ENCODE peak calls at places on chromosomes 1 and 21, in six cellular contexts. I is heart left ventricle, T is ovary, O is suprapubic skin, H is H1, E is transverse colon. W is an unnamed sample.

GRCh38 chr1:98467122-98467521 is 194.4 kb upstream of the SNX7 start:
- DNase-seq in I (no peak), T (no peak), O (no peak), H (no peak), E (no peak), W (no peak)

GRCh38 chr1:56771717-56772116 is 47.5 kb downstream of the FYB2 start:
- DNase-seq in I (no peak), T (no peak), O (no peak), H (no peak), E (no peak), W (no peak)

GRCh38 chr1:29739176-29739575 is 502.9 kb downstream of the PTPRU start:
- DNase-seq in I (no peak), T (no peak), O (no peak), H (no peak), E (no peak), W (no peak)

GRCh38 chr1:14954210-14954609 is 199.3 kb upstream of the TMEM51 start:
- DNase-seq in I (no peak), T (no peak), O (no peak), H (no peak), E (no peak), W (no peak)

GRCh38 chr1:180360333-180361075 is 130.4 kb downstream of the LHX4 start:
- DNase-seq in I (no peak), T (no peak), O (no peak), H (no peak), E (no peak), W (no peak)

GRCh38 chr1:54396280-54396903 is 9.8 kb downstream of the SSBP3 start:
- DNase-seq in I (peak; percentile 37), T (no peak), O (no peak), H (no peak), E (no peak), W (no peak)

GRCh38 chr1:54110991-54111390 is 41.8 kb downstream of the CDCP2 start:
- DNase-seq in I (peak; percentile 28), T (no peak), O (no peak), H (no peak), E (no peak), W (no peak)

GRCh38 chr21:31145271-31145801 is 107.1 kb upstream of the KRTAP19-8 start:
- DNase-seq in I (no peak), T (no peak), O (no peak), H (no peak), E (no peak), W (no peak)

GRCh38 chr1:20212685-20213331 is 26.5 kb upstream of the PLA2G2C start:
- DNase-seq in I (peak; percentile 83), T (peak; percentile 64), O (peak; percentile 71), H (peak; percentile 82), E (peak; percentile 81), W (peak; percentile 23)

GRCh38 chr1:31579374-31579773 is 3.1 kb downstream of the TINAGL1 start:
- DNase-seq in I (peak; percentile 74), T (peak; percentile 71), O (no peak), H (no peak), E (no peak), W (no peak)
- H3K4me3 ChIP-seq in I (peak overlapping the region; percentile 47), T (peak overlapping the region; percentile 11), O (peak overlapping the region; percentile 33), H (peak overlapping the region; percentile 26), E (no peak overlapping the region), W (peak overlapping the region; percentile 40)

GRCh38 chr1:37807555-37808368 is at the start of the genes C1orf122 and YRDC:
- DNase-seq in I (peak; percentile 97), T (peak; percentile 93), O (peak; percentile 96), H (peak; percentile 76), E (peak; percentile 96), W (peak; percentile 92)
- TF ChIP-seq POLR2A in I (no peak), T (peak; percentile 68), O (peak; percentile 9), H (peak; percentile 93), E (peak; percentile 82), W (peak; percentile 93)

DNA sequence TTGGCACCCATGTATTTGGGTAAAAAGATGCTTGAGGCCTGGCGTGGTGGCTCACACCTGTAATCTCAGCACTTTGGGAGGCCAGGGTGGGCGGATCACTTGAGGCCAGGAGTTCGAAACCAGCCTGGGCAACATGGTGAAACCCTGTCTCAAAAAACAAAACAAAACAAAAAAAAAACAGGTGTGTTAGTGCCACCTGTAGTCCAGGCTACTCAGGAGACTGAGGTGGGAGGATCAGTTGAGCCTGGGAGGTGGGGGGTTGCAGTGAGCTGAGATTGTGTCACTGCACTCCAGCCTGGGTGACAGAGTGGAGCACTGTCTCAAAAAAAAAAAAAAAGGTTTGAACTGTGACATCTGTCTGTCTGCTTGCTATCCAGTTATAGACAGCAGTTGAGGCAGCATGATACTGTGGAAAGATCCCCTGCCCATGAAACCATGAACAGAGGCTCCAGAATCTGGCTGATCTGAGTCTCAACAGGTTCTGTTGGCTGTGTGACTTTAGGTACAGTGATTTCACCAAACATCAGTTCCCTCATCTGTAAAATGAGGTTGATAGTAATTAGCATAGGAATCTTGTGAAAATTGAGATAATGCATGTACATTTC is 5.7 kb downstream of the DYRK1A start:
- DNase-seq in I (no peak), T (no peak), O (no peak), H (no peak), E (no peak), W (no peak)
- H3K4me1 ChIP-seq in I (peaks cover 38% of the 10 kb centered on the region), T (peaks cover 15% of the 10 kb centered on the region), O (peaks cover 78% of the 10 kb centered on the region), H (peaks cover 2% of the 10 kb centered on the region), E (peaks cover 41% of the 10 kb centered on the region), W (peaks cover 80% of the 10 kb centered on the region)

GRCh38 chr1:46798820-46799219 is at the start of gene CYP4B1:
- DNase-seq in I (peak; percentile 84), T (no peak), O (peak; percentile 86), H (no peak), E (peak; percentile 39), W (peak; percentile 81)
- H3K4me3 ChIP-seq in I (no peak within 1 kb of the TSS), T (no peak within 1 kb of the TSS), O (peak within 1 kb of the TSS; percentile 50), H (no peak within 1 kb of the TSS), E (no peak within 1 kb of the TSS), W (peak within 1 kb of the TSS; percentile 53)

GRCh38 chr1:204190212-204191211 is 5.8 kb downstream of the KISS1 start:
- DNase-seq in I (no peak), T (peak; percentile 62), O (no peak), H (no peak), E (peak; percentile 71), W (no peak)
- TF ChIP-seq POLR2A in I (no peak), T (no peak), O (no peak), H (no peak), E (no peak), W (no peak)

W was measured in gastrocnemius medialis.